ENCODE peak calls at places on chromosomes 12 and 14, in four cellular contexts. I, L, Z and P are unnamed samples.
A peak's percentile ranks its signal among the peaks of the same experiment; 100 is the strongest.

GRCh38 chr12:65490193-65490592 is 211.7 kb downstream of the MSRB3 start:
- DNase-seq in I (no peak), L (no peak), Z (no peak), P (no peak)

GRCh38 chr12:92162079-92162478 is 16.4 kb upstream of the BTG1 start:
- DNase-seq in I (no peak), L (no peak), Z (no peak), P (no peak)

GRCh38 chr12:117580718-117581062 is 219.3 kb upstream of the NOS1 start:
- DNase-seq in I (peak; percentile 82), L (no peak), Z (no peak), P (peak; percentile 27)

GRCh38 chr12:3114671-3115070 is 37.5 kb downstream of the TSPAN9 start:
- DNase-seq in I (no peak), L (no peak), Z (no peak), P (no peak)

GRCh38 chr12:119710941-119711551 is 43.1 kb downstream of the PRKAB1 start:
- DNase-seq in I (no peak), L (no peak), Z (no peak), P (no peak)

GRCh38 chr12:15996254-15996653 is 85.1 kb downstream of the DERA start:
- DNase-seq in I (no peak), L (no peak), Z (no peak), P (peak; percentile 43)

GRCh38 chr12:8697120-8697475 is 693 bp upstream of the RIMKLB start:
- DNase-seq in I (no peak), L (no peak), Z (no peak), P (no peak)

GRCh38 chr14:75242546-75243273 is 35.9 kb upstream of the FOS start:
- DNase-seq in I (no peak), L (no peak), Z (no peak), P (peak; percentile 45)

GRCh38 chr12:32533971-32534590 is 134.7 kb downstream of the FGD4 start:
- DNase-seq in I (no peak), L (peak; percentile 84), Z (peak; percentile 48), P (peak; percentile 51)

GRCh38 chr12:9221476-9221875 is 13.3 kb upstream of the PZP start:
- DNase-seq in I (no peak), L (no peak), Z (no peak), P (no peak)

GRCh38 chr12:113403435-113404415 is at the start of gene SDS:
- DNase-seq in I (no peak), L (peak; percentile 93), Z (peak; percentile 68), P (peak; percentile 73)

GRCh38 chr14:24297190-24297964 is 2.2 kb downstream of the DHRS1 start:
- DNase-seq in I (no peak), L (no peak), Z (no peak), P (no peak)

GRCh38 chr14:88323520-88324199 is 591 bp upstream of the KCNK10 start:
- DNase-seq in I (no peak), L (no peak), Z (no peak), P (no peak)

GRCh38 chr14:54105898-54106297 is 149.3 kb upstream of the BMP4 start:
- DNase-seq in I (no peak), L (no peak), Z (no peak), P (no peak)

GRCh38 chr12:4121506-4122020 is 152.0 kb upstream of the CCND2 start:
- DNase-seq in I (no peak), L (no peak), Z (no peak), P (no peak)

GRCh38 chr14:71139058-71139946 is 232.0 kb downstream of the PCNX1 start:
- DNase-seq in I (no peak), L (peak; percentile 68), Z (peak; percentile 13), P (peak; percentile 47)

DNA sequence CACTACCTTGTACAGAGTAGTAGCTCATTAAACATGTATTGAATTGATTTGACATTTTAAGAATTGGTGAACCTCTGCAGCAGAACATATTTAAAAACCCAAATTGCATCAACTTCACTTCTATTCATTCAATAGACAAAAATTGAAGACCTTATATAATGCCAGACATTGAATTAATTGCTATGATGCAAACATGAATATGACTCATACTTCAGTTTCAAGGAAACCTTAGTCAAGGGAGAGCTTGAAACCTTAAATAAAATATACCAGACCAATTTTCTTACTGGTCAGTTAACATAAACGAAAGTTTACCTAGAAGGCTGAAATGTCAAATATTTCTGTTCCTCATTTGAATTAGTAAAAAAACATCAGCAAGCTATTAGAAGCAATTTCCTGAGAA is 5.0 kb upstream of the MGAT4C start:
- DNase-seq in I (no peak), L (no peak), Z (no peak), P (no peak)
- TF ChIP-seq POLR2A in I (no peak), L (no peak), Z (no peak), P (no peak)

DNA sequence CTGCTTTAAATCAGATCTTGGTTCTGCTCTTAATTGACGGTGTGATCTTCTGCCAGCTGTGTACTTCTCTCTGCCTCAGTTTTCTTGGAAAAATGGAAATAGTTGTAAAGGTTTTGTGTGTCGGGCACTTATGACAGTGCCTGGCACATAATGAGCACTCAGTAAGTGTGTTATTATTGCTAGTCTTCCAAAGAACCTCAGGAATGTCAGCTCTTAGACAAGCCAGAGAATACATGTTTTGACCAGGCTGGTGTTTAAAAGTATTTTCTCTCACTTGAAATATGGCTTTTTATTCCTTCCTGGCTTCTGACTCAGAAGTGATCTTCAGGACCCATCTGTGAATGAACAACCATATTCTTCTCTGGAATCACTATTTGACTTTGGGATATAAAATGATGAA is 304.1 kb downstream of the SNAPC1 start:
- DNase-seq in I (no peak), L (no peak), Z (no peak), P (no peak)
- TF ChIP-seq CTCF in I (no peak), L (no peak), Z (no peak), P (no peak)

DNA sequence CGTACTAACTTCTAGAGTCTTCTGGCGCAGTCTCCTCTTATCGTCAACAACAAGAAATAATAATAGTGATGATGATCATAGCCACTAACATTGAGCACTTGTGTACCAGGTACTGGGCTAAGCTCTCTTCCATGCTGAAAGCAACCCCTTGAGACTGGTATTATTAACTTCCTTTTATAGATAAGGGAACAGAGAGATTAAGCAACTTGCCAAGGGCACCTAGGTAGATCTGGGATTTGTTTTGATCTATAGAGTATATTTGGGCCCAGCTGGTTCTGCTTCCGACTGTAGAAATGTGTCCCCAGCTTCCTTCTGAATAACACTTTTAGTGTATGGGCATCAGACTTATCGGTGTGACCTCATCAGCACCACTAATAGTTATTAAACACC is 1.1 kb upstream of the ZNF219 start:
- DNase-seq in I (no peak), L (no peak), Z (no peak), P (no peak)
- H3K4me3 ChIP-seq in I (peak overlapping the region; percentile 81), L (no peak overlapping the region), Z (peak overlapping the region; percentile 71), P (peak overlapping the region; percentile 63)

GRCh38 chr12:53461059-53461458 is 9.2 kb downstream of the PCBP2 start:
- DNase-seq in I (no peak), L (no peak), Z (no peak), P (no peak)
- TF ChIP-seq POLR2A in I (no peak), L (no peak), Z (no peak), P (peak; percentile 22)

GRCh38 chr14:25828562-25828961 is 769.3 kb downstream of the NOVA1 start:
- DNase-seq in I (no peak), L (no peak), Z (no peak), P (no peak)

GRCh38 chr14:25836647-25837046 is 761.2 kb downstream of the NOVA1 start:
- DNase-seq in I (no peak), L (no peak), Z (no peak), P (no peak)

GRCh38 chr14:25837431-25837950 is 760.3 kb downstream of the NOVA1 start:
- DNase-seq in I (no peak), L (no peak), Z (no peak), P (no peak)

DNA sequence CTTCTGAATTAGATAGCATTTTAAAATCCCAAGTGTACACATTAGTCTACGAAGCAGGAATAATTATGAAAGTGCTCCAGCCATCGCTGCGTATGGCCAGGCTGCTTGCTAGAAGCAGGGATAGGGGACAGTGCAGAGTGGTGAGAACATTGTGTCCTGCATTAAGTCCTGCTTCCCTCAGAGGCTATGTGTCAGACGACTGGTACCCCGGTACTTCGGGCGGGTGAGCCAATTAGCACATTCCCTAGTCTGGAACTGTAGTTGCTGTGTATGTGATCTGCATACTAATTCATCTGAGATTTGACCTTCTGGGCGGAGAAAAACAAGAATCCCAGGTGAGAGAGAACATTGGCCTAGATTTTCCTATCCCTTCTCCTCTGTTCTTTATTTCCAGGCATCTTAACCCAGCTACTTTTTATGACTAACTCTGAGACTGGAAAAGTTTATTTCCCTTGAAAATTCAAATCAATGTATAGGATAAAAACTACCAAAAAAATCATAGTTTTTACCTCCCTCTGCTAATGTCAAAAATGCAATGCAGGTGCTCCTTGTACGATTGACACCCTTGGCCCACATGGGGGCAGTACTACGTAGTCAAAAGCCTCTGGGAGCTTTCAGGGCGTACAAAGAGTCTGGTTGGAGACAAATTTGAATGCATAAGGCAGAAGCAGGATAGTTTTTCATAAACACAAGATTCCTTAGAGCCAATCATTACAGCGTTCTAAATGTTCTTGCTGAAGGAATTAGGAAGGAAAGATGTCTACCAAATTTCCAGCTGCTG is 764.3 kb downstream of the NOVA1 start:
- DNase-seq in I (no peak), L (no peak), Z (no peak), P (peak; percentile 17)
- TF ChIP-seq CTCF in I (no peak), L (peak; percentile 21), Z (no peak), P (no peak)

GRCh38 chr12:106141003-106141402 is 2.2 kb upstream of the NUAK1 start:
- DNase-seq in I (no peak), L (no peak), Z (no peak), P (no peak)
- H3K4me3 ChIP-seq in I (peak overlapping the region; percentile 90), L (no peak overlapping the region), Z (no peak overlapping the region), P (peak overlapping the region; percentile 73)

DNA sequence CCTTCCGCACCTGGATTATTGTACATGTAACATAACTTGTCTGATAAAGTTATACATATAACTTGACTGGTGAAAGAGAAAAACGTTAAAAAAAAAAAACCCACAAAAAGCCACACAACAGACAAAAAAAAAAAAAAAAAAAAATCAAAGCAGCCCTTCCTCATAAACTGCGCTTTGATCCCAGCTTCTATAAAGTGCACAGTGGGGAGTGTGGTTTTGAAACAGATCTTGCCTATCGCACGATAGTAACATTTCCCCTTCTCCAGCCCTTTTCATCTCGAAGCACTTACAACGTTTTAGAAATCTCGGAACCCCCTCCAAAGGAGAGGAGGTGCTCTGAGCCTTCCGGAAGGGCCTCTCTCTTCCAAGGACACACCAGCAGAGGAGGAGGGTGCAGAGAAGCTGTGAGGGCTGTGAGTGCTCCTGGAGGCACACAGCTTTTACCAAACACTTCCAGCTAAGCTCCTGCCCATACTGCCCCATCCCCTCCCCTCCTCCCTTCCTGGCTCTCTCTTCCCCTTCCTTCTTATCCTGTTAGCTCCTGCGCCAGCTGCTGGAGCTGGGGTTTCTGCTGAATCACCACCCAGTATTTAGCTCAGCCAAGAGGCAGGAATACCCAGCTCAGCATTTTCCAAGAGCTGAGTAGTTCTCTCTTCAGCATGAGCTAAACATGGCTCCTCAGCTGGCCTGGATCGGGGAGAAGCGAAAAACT is 28.4 kb downstream of the SLC7A8 start:
- DNase-seq in I (peak; percentile 88), L (no peak), Z (peak; percentile 90), P (peak; percentile 77)
- TF ChIP-seq POLR2A in I (peak; percentile 24), L (no peak), Z (peak; percentile 44), P (peak; percentile 34)

DNA sequence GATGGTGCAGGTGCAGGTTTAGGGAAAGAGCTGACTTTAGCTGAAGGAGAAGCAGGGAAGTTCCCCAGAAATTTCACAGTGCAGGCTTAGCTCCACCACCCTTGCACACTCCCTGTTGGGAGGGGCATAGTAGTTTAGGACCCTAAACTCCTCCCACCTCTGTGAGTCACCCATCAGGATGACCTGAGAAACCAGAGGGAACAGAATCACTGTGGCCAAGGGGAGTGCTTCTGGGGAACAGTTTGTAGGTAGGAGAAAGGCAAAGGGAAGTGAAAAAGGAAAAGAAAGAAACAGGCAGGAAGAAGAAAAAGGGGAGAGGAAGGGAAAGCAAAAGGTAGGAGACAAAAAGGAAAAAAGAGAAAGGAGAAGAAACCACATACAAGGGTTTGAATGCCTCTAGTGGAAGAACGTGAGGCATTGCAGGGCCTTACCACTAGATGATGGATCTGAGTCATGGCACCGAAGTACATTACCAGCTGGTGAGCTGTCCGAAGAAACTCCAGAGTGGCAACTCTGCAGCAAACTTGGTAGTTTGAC is 404.2 kb downstream of the SLC6A15 start:
- DNase-seq in I (no peak), L (no peak), Z (no peak), P (no peak)
- TF ChIP-seq CTCF in I (no peak), L (no peak), Z (no peak), P (peak; percentile 45)

GRCh38 chr12:49902399-49903350 is 1.0 kb downstream of the FAIM2 start:
- DNase-seq in I (no peak), L (no peak), Z (no peak), P (no peak)
- H3K4me3 ChIP-seq in I (no peak overlapping the region), L (no peak overlapping the region), Z (no peak overlapping the region), P (no peak overlapping the region)